ENCODE peak calls at places on chromosome 13, in six cellular contexts. One of them, this sample, is unnamed.

GRCh38 chr13:36919206-36919832 is 719 bp downstream of the SMAD9 start:
- DNase-seq in activated T-cell treated with anti-CD3 and anti-CD28 coated beads for 1 hour: no peak
- DNase-seq in tibial nerve: no peak
- DNase-seq in NCI-H510A treated with DMSO at 0.1 percent for 48 hours: no peak
- DNase-seq in A549: no peak
- DNase-seq in activated CD4-positive, alpha-beta T cell treated with anti-CD3 and anti-CD28 coated beads, Interleukin-2, amount 10 ng/mL, durations not matched to agents 7 days and 5 days: no peak
- DNase-seq in this sample: no peak

GRCh38 chr13:49124693-49125304 is 95.3 kb upstream of the MLNR start:
- DNase-seq in activated T-cell treated with anti-CD3 and anti-CD28 coated beads for 1 hour: no peak
- DNase-seq in tibial nerve: no peak
- DNase-seq in NCI-H510A treated with DMSO at 0.1 percent for 48 hours: no peak
- DNase-seq in A549: no peak
- DNase-seq in activated CD4-positive, alpha-beta T cell treated with anti-CD3 and anti-CD28 coated beads, Interleukin-2, amount 10 ng/mL, durations not matched to agents 7 days and 5 days: no peak
- DNase-seq in this sample: no peak

GRCh38 chr13:21216332-21216731 is 39.9 kb downstream of the MRPL57 start:
- DNase-seq in activated T-cell treated with anti-CD3 and anti-CD28 coated beads for 1 hour: no peak
- DNase-seq in tibial nerve: no peak
- DNase-seq in NCI-H510A treated with DMSO at 0.1 percent for 48 hours: no peak
- DNase-seq in A549: no peak
- DNase-seq in activated CD4-positive, alpha-beta T cell treated with anti-CD3 and anti-CD28 coated beads, Interleukin-2, amount 10 ng/mL, durations not matched to agents 7 days and 5 days: no peak
- DNase-seq in this sample: no peak

GRCh38 chr13:40440990-40441820 is 225.2 kb downstream of the FOXO1 start:
- DNase-seq in activated T-cell treated with anti-CD3 and anti-CD28 coated beads for 1 hour: no peak
- DNase-seq in tibial nerve: peak; percentile 75
- DNase-seq in NCI-H510A treated with DMSO at 0.1 percent for 48 hours: no peak
- DNase-seq in A549: no peak
- DNase-seq in activated CD4-positive, alpha-beta T cell treated with anti-CD3 and anti-CD28 coated beads, Interleukin-2, amount 10 ng/mL, durations not matched to agents 7 days and 5 days: no peak
- DNase-seq in this sample: no peak

GRCh38 chr13:50693755-50694154 is 149.7 kb downstream of the DLEU7 start:
- DNase-seq in activated T-cell treated with anti-CD3 and anti-CD28 coated beads for 1 hour: no peak
- DNase-seq in tibial nerve: no peak
- DNase-seq in NCI-H510A treated with DMSO at 0.1 percent for 48 hours: no peak
- DNase-seq in A549: no peak
- DNase-seq in activated CD4-positive, alpha-beta T cell treated with anti-CD3 and anti-CD28 coated beads, Interleukin-2, amount 10 ng/mL, durations not matched to agents 7 days and 5 days: no peak
- DNase-seq in this sample: no peak

GRCh38 chr13:112210401-112210800 is 143.5 kb downstream of the SOX1 start:
- DNase-seq in activated T-cell treated with anti-CD3 and anti-CD28 coated beads for 1 hour: no peak
- DNase-seq in tibial nerve: no peak
- DNase-seq in NCI-H510A treated with DMSO at 0.1 percent for 48 hours: no peak
- DNase-seq in A549: no peak
- DNase-seq in activated CD4-positive, alpha-beta T cell treated with anti-CD3 and anti-CD28 coated beads, Interleukin-2, amount 10 ng/mL, durations not matched to agents 7 days and 5 days: no peak
- DNase-seq in this sample: no peak

GRCh38 chr13:80309926-80310325 is 31.0 kb downstream of the SPRY2 start:
- DNase-seq in activated T-cell treated with anti-CD3 and anti-CD28 coated beads for 1 hour: no peak
- DNase-seq in tibial nerve: no peak
- DNase-seq in NCI-H510A treated with DMSO at 0.1 percent for 48 hours: no peak
- DNase-seq in A549: no peak
- DNase-seq in activated CD4-positive, alpha-beta T cell treated with anti-CD3 and anti-CD28 coated beads, Interleukin-2, amount 10 ng/mL, durations not matched to agents 7 days and 5 days: no peak
- DNase-seq in this sample: no peak

GRCh38 chr13:57629821-57630235 is 1.7 kb upstream of the PCDH17 start:
- DNase-seq in activated T-cell treated with anti-CD3 and anti-CD28 coated beads for 1 hour: no peak
- DNase-seq in tibial nerve: no peak
- DNase-seq in NCI-H510A treated with DMSO at 0.1 percent for 48 hours: peak; percentile 75
- DNase-seq in A549: no peak
- DNase-seq in activated CD4-positive, alpha-beta T cell treated with anti-CD3 and anti-CD28 coated beads, Interleukin-2, amount 10 ng/mL, durations not matched to agents 7 days and 5 days: no peak
- DNase-seq in this sample: peak; percentile 32

GRCh38 chr13:26300140-26300539 is 46.2 kb downstream of the CDK8 start:
- DNase-seq in activated T-cell treated with anti-CD3 and anti-CD28 coated beads for 1 hour: no peak
- DNase-seq in tibial nerve: no peak
- DNase-seq in NCI-H510A treated with DMSO at 0.1 percent for 48 hours: no peak
- DNase-seq in A549: no peak
- DNase-seq in activated CD4-positive, alpha-beta T cell treated with anti-CD3 and anti-CD28 coated beads, Interleukin-2, amount 10 ng/mL, durations not matched to agents 7 days and 5 days: no peak
- DNase-seq in this sample: no peak

GRCh38 chr13:42354246-42355117 is 82.5 kb downstream of the AKAP11 start:
- DNase-seq in activated T-cell treated with anti-CD3 and anti-CD28 coated beads for 1 hour: no peak
- DNase-seq in tibial nerve: no peak
- DNase-seq in NCI-H510A treated with DMSO at 0.1 percent for 48 hours: no peak
- DNase-seq in A549: no peak
- DNase-seq in activated CD4-positive, alpha-beta T cell treated with anti-CD3 and anti-CD28 coated beads, Interleukin-2, amount 10 ng/mL, durations not matched to agents 7 days and 5 days: peak; percentile 54
- DNase-seq in this sample: peak; percentile 16

GRCh38 chr13:21365574-21365973 is 93.5 kb downstream of the ZDHHC20 start:
- DNase-seq in activated T-cell treated with anti-CD3 and anti-CD28 coated beads for 1 hour: peak; percentile 3
- DNase-seq in tibial nerve: no peak
- DNase-seq in NCI-H510A treated with DMSO at 0.1 percent for 48 hours: no peak
- DNase-seq in A549: no peak
- DNase-seq in activated CD4-positive, alpha-beta T cell treated with anti-CD3 and anti-CD28 coated beads, Interleukin-2, amount 10 ng/mL, durations not matched to agents 7 days and 5 days: peak; percentile 24
- DNase-seq in this sample: no peak

GRCh38 chr13:98041081-98041820 is 87.8 kb downstream of the IPO5 start:
- DNase-seq in activated T-cell treated with anti-CD3 and anti-CD28 coated beads for 1 hour: no peak
- DNase-seq in tibial nerve: no peak
- DNase-seq in NCI-H510A treated with DMSO at 0.1 percent for 48 hours: no peak
- DNase-seq in A549: no peak
- DNase-seq in activated CD4-positive, alpha-beta T cell treated with anti-CD3 and anti-CD28 coated beads, Interleukin-2, amount 10 ng/mL, durations not matched to agents 7 days and 5 days: no peak
- DNase-seq in this sample: no peak

GRCh38 chr13:102028846-102029245 is 373.0 kb downstream of the FGF14 start:
- DNase-seq in activated T-cell treated with anti-CD3 and anti-CD28 coated beads for 1 hour: no peak
- DNase-seq in tibial nerve: no peak
- DNase-seq in NCI-H510A treated with DMSO at 0.1 percent for 48 hours: no peak
- DNase-seq in A549: no peak
- DNase-seq in activated CD4-positive, alpha-beta T cell treated with anti-CD3 and anti-CD28 coated beads, Interleukin-2, amount 10 ng/mL, durations not matched to agents 7 days and 5 days: no peak
- DNase-seq in this sample: no peak

GRCh38 chr13:67223024-67223423 is 7.1 kb downstream of the PCDH9 start:
- DNase-seq in activated T-cell treated with anti-CD3 and anti-CD28 coated beads for 1 hour: no peak
- DNase-seq in tibial nerve: no peak
- DNase-seq in NCI-H510A treated with DMSO at 0.1 percent for 48 hours: no peak
- DNase-seq in A549: no peak
- DNase-seq in activated CD4-positive, alpha-beta T cell treated with anti-CD3 and anti-CD28 coated beads, Interleukin-2, amount 10 ng/mL, durations not matched to agents 7 days and 5 days: no peak
- DNase-seq in this sample: no peak

GRCh38 chr13:94710881-94711560 is 1.3 kb downstream of the SOX21 start:
- DNase-seq in activated T-cell treated with anti-CD3 and anti-CD28 coated beads for 1 hour: no peak
- DNase-seq in tibial nerve: no peak
- DNase-seq in NCI-H510A treated with DMSO at 0.1 percent for 48 hours: peak; percentile 36
- DNase-seq in A549: peak; percentile 55
- DNase-seq in activated CD4-positive, alpha-beta T cell treated with anti-CD3 and anti-CD28 coated beads, Interleukin-2, amount 10 ng/mL, durations not matched to agents 7 days and 5 days: no peak
- DNase-seq in this sample: no peak

GRCh38 chr13:48819889-48820288 is 155.8 kb upstream of the FNDC3A start:
- DNase-seq in activated T-cell treated with anti-CD3 and anti-CD28 coated beads for 1 hour: no peak
- DNase-seq in tibial nerve: no peak
- DNase-seq in NCI-H510A treated with DMSO at 0.1 percent for 48 hours: no peak
- DNase-seq in A549: no peak
- DNase-seq in activated CD4-positive, alpha-beta T cell treated with anti-CD3 and anti-CD28 coated beads, Interleukin-2, amount 10 ng/mL, durations not matched to agents 7 days and 5 days: no peak
- DNase-seq in this sample: no peak

GRCh38 chr13:113906566-113906965 is 42.7 kb upstream of the GAS6 start:
- DNase-seq in activated T-cell treated with anti-CD3 and anti-CD28 coated beads for 1 hour: no peak
- DNase-seq in tibial nerve: no peak
- DNase-seq in NCI-H510A treated with DMSO at 0.1 percent for 48 hours: no peak
- DNase-seq in A549: no peak
- DNase-seq in activated CD4-positive, alpha-beta T cell treated with anti-CD3 and anti-CD28 coated beads, Interleukin-2, amount 10 ng/mL, durations not matched to agents 7 days and 5 days: no peak
- DNase-seq in this sample: no peak

GRCh38 chr13:95643471-95643813 is 1.1 kb downstream of the DZIP1 start:
- DNase-seq in activated T-cell treated with anti-CD3 and anti-CD28 coated beads for 1 hour: no peak
- DNase-seq in tibial nerve: no peak
- DNase-seq in NCI-H510A treated with DMSO at 0.1 percent for 48 hours: peak; percentile 48
- DNase-seq in A549: no peak
- DNase-seq in activated CD4-positive, alpha-beta T cell treated with anti-CD3 and anti-CD28 coated beads, Interleukin-2, amount 10 ng/mL, durations not matched to agents 7 days and 5 days: no peak
- DNase-seq in this sample: no peak

GRCh38 chr13:110333837-110334236 is 26.8 kb downstream of the COL4A2 start:
- DNase-seq in activated T-cell treated with anti-CD3 and anti-CD28 coated beads for 1 hour: no peak
- DNase-seq in tibial nerve: no peak
- DNase-seq in NCI-H510A treated with DMSO at 0.1 percent for 48 hours: no peak
- DNase-seq in A549: no peak
- DNase-seq in activated CD4-positive, alpha-beta T cell treated with anti-CD3 and anti-CD28 coated beads, Interleukin-2, amount 10 ng/mL, durations not matched to agents 7 days and 5 days: no peak
- DNase-seq in this sample: no peak

GRCh38 chr13:112012004-112012704 is 54.8 kb upstream of the SOX1 start:
- DNase-seq in activated T-cell treated with anti-CD3 and anti-CD28 coated beads for 1 hour: no peak
- DNase-seq in tibial nerve: no peak
- DNase-seq in NCI-H510A treated with DMSO at 0.1 percent for 48 hours: no peak
- DNase-seq in A549: no peak
- DNase-seq in activated CD4-positive, alpha-beta T cell treated with anti-CD3 and anti-CD28 coated beads, Interleukin-2, amount 10 ng/mL, durations not matched to agents 7 days and 5 days: no peak
- DNase-seq in this sample: no peak